ENCODE peak calls at places on chromosomes 5 and 9, in six cellular contexts. A is HT1080, F is BE2C, W is heart right ventricle, L is activated T-cell treated with anti-CD3 and anti-CD28 coated beads for 48 hours, Y is NCI-H460. V is an unnamed sample.

GRCh38 chr5:3948838-3949237 is 353.2 kb downstream of the IRX1 start:
- DNase-seq in L (no peak), Y (no peak), A (no peak), F (no peak), W (no peak), V (no peak)

GRCh38 chr9:70291446-70291845 is 32.7 kb downstream of the SMC5 start:
- DNase-seq in W (no peak), F (no peak), A (no peak), L (no peak), Y (no peak), V (no peak)

GRCh38 chr5:138809391-138809790 is 56.2 kb downstream of the CTNNA1 start:
- DNase-seq in Y (no peak), F (no peak), A (no peak), L (no peak), W (no peak), V (no peak)

GRCh38 chr5:73812962-73813588 is 187.1 kb downstream of the ARHGEF28 start:
- DNase-seq in A (no peak), F (no peak), L (no peak), Y (no peak), W (no peak), V (no peak)

GRCh38 chr5:150112211-150113046 is 26.1 kb upstream of the CSF1R start:
- DNase-seq in W (no peak), L (no peak), A (peak), Y (no peak), F (no peak), V (peak)

GRCh38 chr9:87128008-87128623 is 180.8 kb upstream of the GAS1 start:
- DNase-seq in L (no peak), W (no peak), F (no peak), A (no peak), Y (no peak), V (no peak)

GRCh38 chr5:72608297-72608696 is 101.1 kb upstream of the ZNF366 start:
- DNase-seq in Y (no peak), L (no peak), F (peak), W (peak), A (no peak), V (peak)

GRCh38 chr5:139037732-139038131 is 160.4 kb downstream of the SIL1 start:
- DNase-seq in W (no peak), Y (no peak), L (no peak), A (no peak), F (no peak), V (no peak)

GRCh38 chr9:113705938-113706519 is 170.1 kb upstream of the ZNF618 start:
- DNase-seq in F (no peak), W (no peak), A (no peak), Y (peak), L (no peak), V (no peak)

GRCh38 chr5:74192606-74193299 is 447.8 kb downstream of the ENC1 start:
- DNase-seq in L (no peak), F (no peak), A (no peak), Y (no peak), W (peak), V (peak)

GRCh38 chr9:119559986-119560385 is 190.8 kb upstream of the BRINP1 start:
- DNase-seq in F (no peak), W (no peak), A (no peak), Y (no peak), L (no peak), V (no peak)

GRCh38 chr9:126606483-126606870 is 7.3 kb upstream of the LMX1B start:
- DNase-seq in L (no peak), W (no peak), Y (no peak), A (no peak), F (no peak), V (no peak)

GRCh38 chr5:142944140-142944539 is 174.0 kb downstream of the ARHGAP26 start:
- DNase-seq in Y (no peak), F (no peak), A (no peak), W (no peak), L (no peak), V (no peak)

GRCh38 chr9:34072868-34073590 is 24.3 kb upstream of the UBAP2 start:
- DNase-seq in F (no peak), W (no peak), Y (no peak), L (no peak), A (peak), V (peak)

GRCh38 chr9:12464910-12465512 is 228.2 kb upstream of the TYRP1 start:
- DNase-seq in F (peak), W (no peak), A (peak), L (no peak), Y (peak), V (no peak)

GRCh38 chr5:146873186-146873917 is 5.2 kb downstream of the PPP2R2B start:
- DNase-seq in A (no peak), W (no peak), Y (no peak), F (peak), L (no peak), V (no peak)

GRCh38 chr5:17436766-17437221 is 61.2 kb upstream of the TAF11L2 start:
- DNase-seq in W (no peak), L (no peak), F (no peak), A (no peak), Y (no peak), V (no peak)

GRCh38 chr9:124290053-124290581 is 32.4 kb downstream of the NEK6 start:
- DNase-seq in Y (no peak), L (no peak), F (no peak), A (no peak), W (no peak), V (no peak)

GRCh38 chr9:101481296-101481695 is 45.7 kb upstream of the ALDOB start:
- DNase-seq in A (no peak), Y (no peak), W (no peak), L (no peak), F (no peak), V (no peak)

GRCh38 chr5:141779642-141780041 is 97.6 kb upstream of the ARAP3 start:
- DNase-seq in F (no peak), W (peak), A (peak), Y (no peak), L (no peak), V (no peak)

GRCh38 chr5:180563994-180564393 is 27.3 kb downstream of the SCGB3A1 start:
- DNase-seq in W (no peak), Y (no peak), L (peak), F (no peak), A (no peak), V (no peak)

GRCh38 chr5:53262348-53262970 is 152.9 kb upstream of the MOCS2 start:
- DNase-seq in L (no peak), F (peak), A (peak), Y (peak), W (no peak), V (peak)

GRCh38 chr9:33265211-33265885 is 499 bp downstream of the CHMP5 start:
- DNase-seq in W (peak), L (no peak), F (no peak), Y (no peak), A (no peak), V (no peak)

GRCh38 chr9:92294297-92294676 is 790 bp upstream of the IARS1 start:
- DNase-seq in Y (peak), A (no peak), F (peak), L (no peak), W (no peak), V (peak)

GRCh38 chr5:100840769-100841168 is 62.3 kb downstream of the ST8SIA4 start:
- DNase-seq in W (no peak), F (no peak), L (no peak), A (no peak), Y (no peak), V (no peak)

GRCh38 chr5:16736158-16736994 is 119.6 kb upstream of the RETREG1 start:
- DNase-seq in A (no peak), Y (peak), F (no peak), W (peak), L (no peak), V (peak)

GRCh38 chr9:108039491-108039890 is 549.9 kb upstream of the KLF4 start:
- DNase-seq in Y (no peak), L (no peak), F (no peak), W (no peak), A (no peak), V (no peak)

GRCh38 chr5:126594077-126594476 is 942 bp downstream of the ALDH7A1 start:
- DNase-seq in L (no peak), A (peak), F (no peak), W (no peak), Y (no peak), V (no peak)

GRCh38 chr9:35026671-35027070 is 37.1 kb downstream of the DNAJB5 start:
- DNase-seq in W (no peak), Y (no peak), F (no peak), A (no peak), L (no peak), V (no peak)

GRCh38 chr5:138408023-138408422 is 30.8 kb upstream of the REEP2 start:
- DNase-seq in Y (no peak), A (no peak), F (peak), L (no peak), W (no peak), V (no peak)

GRCh38 chr5:143664623-143665022 is 147.3 kb upstream of the HMHB1 start:
- DNase-seq in Y (no peak), A (no peak), F (no peak), L (no peak), W (no peak), V (no peak)

V was measured in testis.